ENCODE peak calls at places on chromosome 10, in ten cellular contexts. X, F, L, H, G, N, P, J, V and D are unnamed samples.

GRCh38 chr10:128065881-128066534 is 60.2 kb downstream of the MKI67 start:
- DNase-seq in F (no peak), G (peak), V (peak), H (no peak), P (no peak), X (no peak), N (no peak), J (no peak), L (no peak), D (no peak)

GRCh38 chr10:61529208-61529607 is 76.0 kb upstream of the TMEM26 start:
- DNase-seq in G (no peak), V (no peak), P (no peak), F (no peak), N (no peak), L (no peak), H (no peak), J (no peak), X (no peak), D (no peak)

GRCh38 chr10:94224656-94225055 is 138.1 kb downstream of the NOC3L start:
- DNase-seq in X (no peak), P (no peak), J (no peak), V (no peak), F (peak), L (no peak), H (no peak), N (no peak), G (no peak), D (no peak)

GRCh38 chr10:62690703-62691102 is 113.8 kb upstream of the ADO start:
- DNase-seq in V (no peak), F (no peak), J (no peak), X (no peak), P (no peak), N (no peak), H (peak), L (peak), G (no peak), D (peak)

GRCh38 chr10:73875139-73875475 is 752 bp upstream of the CAMK2G start:
- DNase-seq in J (no peak), N (no peak), H (peak), X (no peak), G (no peak), L (no peak), F (no peak), P (no peak), V (no peak), D (no peak)

GRCh38 chr10:71833451-71834342 is 17.4 kb downstream of the PSAP start:
- DNase-seq in V (no peak), F (no peak), N (no peak), L (no peak), H (peak), G (peak), J (no peak), P (no peak), X (no peak), D (no peak)

GRCh38 chr10:61136151-61136550 is 192.2 kb upstream of the RHOBTB1 start:
- DNase-seq in F (peak), V (no peak), N (no peak), P (no peak), J (no peak), X (no peak), G (no peak), L (peak), H (no peak), D (peak)

GRCh38 chr10:130495891-130496642 is 359.9 kb downstream of the GLRX3 start:
- DNase-seq in P (no peak), V (peak), N (no peak), L (no peak), G (no peak), X (no peak), F (no peak), H (no peak), J (no peak), D (no peak)

GRCh38 chr10:21002097-21002878 is 105.2 kb upstream of the NEBL start:
- DNase-seq in L (no peak), X (no peak), F (no peak), V (no peak), J (no peak), G (no peak), N (no peak), P (no peak), H (no peak), D (no peak)

GRCh38 chr10:64558094-64558870 is 1037.1 kb downstream of the REEP3 start:
- DNase-seq in X (no peak), F (no peak), J (no peak), P (no peak), V (no peak), G (no peak), L (no peak), H (no peak), N (no peak), D (no peak)

GRCh38 chr10:132450825-132451505 is 54.0 kb downstream of the PWWP2B start:
- DNase-seq in N (no peak), G (peak), V (peak), J (no peak), F (no peak), P (no peak), L (no peak), X (no peak), H (no peak), D (no peak)

GRCh38 chr10:69048103-69048502 is 39.8 kb upstream of the SRGN start:
- DNase-seq in V (no peak), G (peak), F (peak), X (peak), J (peak), N (peak), L (no peak), P (no peak), H (no peak), D (no peak)

GRCh38 chr10:59825932-59826331 is 72.7 kb upstream of the MRLN start:
- DNase-seq in V (no peak), N (no peak), G (no peak), L (no peak), F (no peak), H (no peak), P (no peak), J (no peak), X (no peak), D (no peak)

GRCh38 chr10:97849491-97850402 is at the start of gene GOLGA7B:
- DNase-seq in L (peak), X (peak), V (no peak), F (peak), G (peak), J (no peak), N (no peak), H (peak), P (no peak), D (peak)

GRCh38 chr10:61891911-61892310 is 9.6 kb upstream of the ARID5B start:
- DNase-seq in J (no peak), F (no peak), N (no peak), G (no peak), X (no peak), P (no peak), H (no peak), L (no peak), V (no peak), D (no peak)

GRCh38 chr10:119087271-119087897 is 6.8 kb upstream of the EIF3A start:
- DNase-seq in P (no peak), X (no peak), N (no peak), H (peak), V (no peak), J (no peak), G (no peak), L (no peak), F (no peak), D (no peak)

GRCh38 chr10:102642553-102643345 is 1.5 kb upstream of the TRIM8 start:
- DNase-seq in H (peak), V (peak), L (no peak), J (peak), F (peak), G (peak), X (peak), N (peak), P (no peak), D (peak)

GRCh38 chr10:114432704-114433103 is 28.4 kb upstream of the AFAP1L2 start:
- DNase-seq in G (no peak), H (no peak), P (no peak), X (no peak), N (no peak), J (no peak), L (no peak), F (no peak), V (no peak), D (no peak)

GRCh38 chr10:132926777-132927650 is 15.4 kb downstream of the CFAP46 start:
- DNase-seq in L (no peak), G (peak), P (no peak), J (no peak), X (no peak), N (no peak), F (no peak), V (peak), H (no peak), D (no peak)

GRCh38 chr10:18164093-18164492 is 23.9 kb downstream of the CACNB2 start:
- DNase-seq in V (no peak), L (no peak), N (no peak), X (no peak), P (no peak), H (no peak), G (no peak), F (peak), J (no peak), D (no peak)

GRCh38 chr10:8738987-8739386 is 684.5 kb downstream of the GATA3 start:
- DNase-seq in H (no peak), P (no peak), J (no peak), G (no peak), F (no peak), X (no peak), V (no peak), N (no peak), L (no peak), D (no peak)

GRCh38 chr10:30422296-30422695 is 11.7 kb upstream of the MAP3K8 start:
- DNase-seq in N (no peak), G (no peak), F (no peak), X (no peak), L (no peak), P (no peak), J (no peak), H (no peak), V (no peak), D (no peak)

GRCh38 chr10:16597656-16598055 is 76.0 kb upstream of the C1QL3 start:
- DNase-seq in G (no peak), F (peak), P (no peak), L (no peak), V (no peak), X (no peak), H (no peak), J (peak), N (no peak), D (peak)

GRCh38 chr10:31706921-31707571 is 221.6 kb downstream of the ARHGAP12 start:
- DNase-seq in J (peak), P (no peak), G (no peak), H (no peak), F (peak), L (no peak), X (peak), V (peak), N (no peak), D (no peak)

GRCh38 chr10:59830601-59831259 is 75.6 kb downstream of the CCDC6 start:
- DNase-seq in X (peak), J (peak), H (peak), P (no peak), N (peak), L (peak), F (peak), V (no peak), G (no peak), D (peak)

GRCh38 chr10:117112220-117112619 is 25.9 kb downstream of the VAX1 start:
- DNase-seq in G (no peak), J (no peak), H (no peak), F (peak), X (no peak), N (no peak), L (no peak), V (no peak), P (no peak), D (peak)

GRCh38 chr10:660413-660979 is 29.0 kb downstream of the DIP2C start:
- DNase-seq in N (no peak), G (no peak), H (no peak), X (no peak), P (no peak), L (no peak), J (no peak), F (no peak), V (no peak), D (no peak)

GRCh38 chr10:35215107-35215506 is 88.5 kb downstream of the CREM start:
- DNase-seq in G (no peak), V (no peak), X (no peak), L (no peak), P (no peak), J (no peak), N (no peak), H (no peak), F (no peak), D (no peak)

GRCh38 chr10:77756319-77757232 is 119.0 kb upstream of the KCNMA1 start:
- DNase-seq in L (peak), F (peak), X (no peak), J (peak), N (peak), G (no peak), P (no peak), V (no peak), H (peak), D (peak)

GRCh38 chr10:1070939-1071338 is 14.8 kb downstream of the WDR37 start:
- DNase-seq in N (no peak), V (no peak), X (no peak), F (peak), P (no peak), J (no peak), G (no peak), L (peak), H (no peak), D (no peak)

GRCh38 chr10:95445837-95446347 is 115.3 kb downstream of the SORBS1 start:
- DNase-seq in J (peak), V (no peak), G (no peak), H (peak), N (peak), P (peak), L (peak), X (peak), F (peak), D (peak)

GRCh38 chr10:123512881-123513822 is 153.0 kb upstream of the GPR26 start:
- DNase-seq in L (no peak), G (no peak), V (no peak), J (no peak), N (no peak), F (peak), H (no peak), P (no peak), X (no peak), D (no peak)